ENCODE peak calls at places on chromosomes 7 and 10, in four cellular contexts. C is body of pancreas, X is IMR-90, F is AG20443. Z is an unnamed sample.

GRCh38 chr10:128125416-128125943 is 743 bp downstream of the MKI67 start:
- DNase-seq in C (no peak), X (no peak), F (peak), Z (no peak)

GRCh38 chr7:116540743-116541142 is 15.9 kb downstream of the CAV1 start:
- DNase-seq in C (no peak), X (peak), F (no peak), Z (no peak)

GRCh38 chr10:13528138-13528874 is 508 bp downstream of the BEND7 start:
- DNase-seq in C (peak), X (no peak), F (peak), Z (no peak)

GRCh38 chr10:124721295-124722052 is 22.7 kb downstream of the FAM53B start:
- DNase-seq in C (no peak), X (no peak), F (no peak), Z (no peak)

GRCh38 chr7:28430626-28431025 is 18.3 kb downstream of the CREB5 start:
- DNase-seq in C (no peak), X (no peak), F (no peak), Z (no peak)

GRCh38 chr7:132806834-132807233 is 230.6 kb upstream of the PLXNA4 start:
- DNase-seq in C (no peak), X (no peak), F (no peak), Z (no peak)

GRCh38 chr7:100044719-100045118 is 4.9 kb upstream of the ZSCAN21 start:
- DNase-seq in C (peak), X (no peak), F (no peak), Z (no peak)

GRCh38 chr7:108716783-108717182 is 147.1 kb downstream of the DNAJB9 start:
- DNase-seq in C (no peak), X (peak), F (no peak), Z (peak)

GRCh38 chr7:68963547-68963946 is 634.7 kb upstream of the AUTS2 start:
- DNase-seq in C (no peak), X (peak), F (peak), Z (peak)

GRCh38 chr7:107078517-107078966 is 34.0 kb downstream of the PRKAR2B start:
- DNase-seq in C (peak), X (peak), F (no peak), Z (peak)

GRCh38 chr7:36154255-36155212 is 1.5 kb downstream of the EEPD1 start:
- DNase-seq in C (peak), X (no peak), F (no peak), Z (no peak)

GRCh38 chr7:84492565-84493034 is 298.0 kb upstream of the SEMA3A start:
- DNase-seq in C (no peak), X (no peak), F (peak), Z (no peak)

GRCh38 chr7:97971120-97971989 is 18.6 kb downstream of the OCM2 start:
- DNase-seq in C (peak), X (peak), F (peak), Z (peak)

GRCh38 chr10:2839081-2839725 is 228.1 kb upstream of the PFKP start:
- DNase-seq in C (peak), X (peak), F (peak), Z (no peak)

GRCh38 chr10:99395750-99396445 is 34.5 kb downstream of the GOT1 start:
- DNase-seq in C (no peak), X (peak), F (peak), Z (peak)

GRCh38 chr10:61974611-61975010 is 73.1 kb downstream of the ARID5B start:
- DNase-seq in C (peak), X (peak), F (no peak), Z (peak)

GRCh38 chr7:151012031-151012692 is 12.1 kb downstream of the ATG9B start:
- DNase-seq in C (no peak), X (peak), F (no peak), Z (no peak)

GRCh38 chr7:117202511-117202910 is 120.3 kb downstream of the WNT2 start:
- DNase-seq in C (no peak), X (peak), F (peak), Z (no peak)

GRCh38 chr10:95388539-95388938 is 97.7 kb upstream of the PDLIM1 start:
- DNase-seq in C (peak), X (no peak), F (no peak), Z (no peak)

GRCh38 chr7:73518470-73518869 is 3.6 kb downstream of the BAZ1B start:
- DNase-seq in C (no peak), X (no peak), F (no peak), Z (no peak)

GRCh38 chr7:130994378-130995115 is 260.5 kb upstream of the KLF14 start:
- DNase-seq in C (peak), X (no peak), F (no peak), Z (no peak)

GRCh38 chr10:132449051-132449825 is 52.2 kb downstream of the PWWP2B start:
- DNase-seq in C (peak), X (no peak), F (peak), Z (no peak)

GRCh38 chr7:156109076-156109475 is 296.8 kb upstream of the SHH start:
- DNase-seq in C (no peak), X (no peak), F (no peak), Z (no peak)

GRCh38 chr10:28984431-28984830 is 304.4 kb upstream of the LYZL1 start:
- DNase-seq in C (peak), X (peak), F (peak), Z (peak)